ENCODE peak calls at places on chromosomes 1 and 21, in ten cellular contexts. E is COR-L47, O is mesothelial cell of epicardium, Q is midbrain, G is T-helper 17 cell, U is endothelial cell, K is adipocyte, C is A549, P is A172, X is upper lobe of left lung. T is an unnamed sample.

GRCh38 chr1:2093055-2093454 is 42.8 kb downstream of the PRKCZ start:
- DNase-seq in X (peak; percentile 71), E (no peak), K (no peak), P (no peak), G (no peak), C (no peak), U (no peak), O (no peak), Q (no peak), T (no peak)

GRCh38 chr1:224080082-224080774 is 33.7 kb upstream of the FBXO28 start:
- DNase-seq in X (no peak), O (no peak), E (no peak), K (peak; percentile 22), P (peak; percentile 83), U (no peak), C (no peak), G (no peak), Q (peak; percentile 6), T (no peak)

GRCh38 chr1:48644950-48645605 is 131.6 kb downstream of the BEND5 start:
- DNase-seq in X (no peak), K (no peak), G (no peak), C (no peak), Q (no peak), O (no peak), U (no peak), P (no peak), E (peak; percentile 86), T (no peak)

GRCh38 chr1:106937104-106937503 is 119.4 kb upstream of the PRMT6 start:
- DNase-seq in K (peak; percentile 67), E (no peak), X (no peak), G (no peak), U (no peak), Q (no peak), O (no peak), C (no peak), P (no peak), T (no peak)

GRCh38 chr1:155867766-155868165 is 8.4 kb downstream of the SYT11 start:
- DNase-seq in K (no peak), E (no peak), G (no peak), P (no peak), C (no peak), Q (no peak), O (no peak), X (peak; percentile 63), U (no peak), T (no peak)

GRCh38 chr1:214476958-214477870 is 74.2 kb downstream of the PTPN14 start:
- DNase-seq in U (no peak), Q (no peak), K (peak; percentile 56), G (no peak), X (no peak), C (no peak), P (no peak), O (no peak), E (no peak), T (no peak)

GRCh38 chr1:81635816-81636215 is 164.9 kb upstream of the ADGRL2 start:
- DNase-seq in K (no peak), Q (no peak), P (no peak), X (no peak), E (no peak), U (no peak), G (no peak), C (no peak), O (no peak), T (no peak)

GRCh38 chr21:42781981-42782722 is 97.2 kb downstream of the WDR4 start:
- DNase-seq in C (no peak), O (no peak), G (no peak), X (no peak), E (no peak), U (no peak), P (no peak), K (no peak), Q (no peak), T (no peak)

GRCh38 chr1:182113879-182114626 is 52.5 kb upstream of the ZNF648 start:
- DNase-seq in E (no peak), G (no peak), P (no peak), Q (peak; percentile 94), O (no peak), K (no peak), X (no peak), U (no peak), C (no peak), T (no peak)

GRCh38 chr1:90391116-90391515 is 326.0 kb downstream of the BARHL2 start:
- DNase-seq in X (no peak), C (no peak), P (peak; percentile 13), Q (no peak), O (no peak), G (no peak), U (no peak), K (peak; percentile 10), E (no peak), T (no peak)

GRCh38 chr1:77031101-77031662 is 163.9 kb downstream of the ST6GALNAC5 start:
- DNase-seq in Q (no peak), G (no peak), U (no peak), P (peak; percentile 62), X (no peak), K (peak; percentile 55), O (no peak), C (peak; percentile 75), E (peak; percentile 96), T (no peak)

GRCh38 chr1:235002706-235003300 is 125.8 kb downstream of the TOMM20 start:
- DNase-seq in C (no peak), X (no peak), U (no peak), E (no peak), G (no peak), P (no peak), O (no peak), Q (no peak), K (no peak), T (no peak)

GRCh38 chr21:42447182-42447581 is 43.5 kb downstream of the UBASH3A start:
- DNase-seq in O (no peak), C (no peak), U (no peak), X (no peak), Q (no peak), P (no peak), E (no peak), K (no peak), G (no peak), T (no peak)

GRCh38 chr1:201468844-201469644 is at the start of gene PHLDA3:
- DNase-seq in O (peak; percentile 92), X (peak; percentile 97), P (peak; percentile 70), U (peak; percentile 65), Q (peak; percentile 88), K (peak; percentile 98), E (peak; percentile 74), C (peak; percentile 78), G (peak; percentile 21), T (peak; percentile 93)

GRCh38 chr1:159935305-159935704 is 10.0 kb upstream of the TAGLN2 start:
- DNase-seq in C (no peak), O (no peak), K (no peak), X (no peak), G (no peak), P (no peak), U (no peak), E (no peak), Q (no peak), T (no peak)

GRCh38 chr21:37043818-37044217 is 29.1 kb downstream of the PIGP start:
- DNase-seq in U (peak; percentile 11), K (no peak), X (peak; percentile 44), E (no peak), C (no peak), O (no peak), G (no peak), Q (no peak), P (no peak), T (no peak)

GRCh38 chr1:154910851-154911250 is 25.7 kb downstream of the PMVK start:
- DNase-seq in O (no peak), P (no peak), U (no peak), E (no peak), X (no peak), Q (no peak), G (no peak), K (no peak), C (no peak), T (no peak)

GRCh38 chr21:14080764-14081096 is 130.0 kb downstream of the LIPI start:
- DNase-seq in U (no peak), G (no peak), X (no peak), K (no peak), Q (no peak), P (no peak), E (no peak), O (no peak), C (no peak), T (peak; percentile 38)

GRCh38 chr1:39499668-39500067 is 8.2 kb downstream of the BMP8A start:
- DNase-seq in E (no peak), Q (no peak), G (no peak), O (no peak), P (no peak), C (no peak), X (no peak), K (no peak), U (no peak), T (no peak)

GRCh38 chr1:19949016-19949415 is 25.6 kb upstream of the PLA2G2E start:
- DNase-seq in U (no peak), Q (no peak), G (no peak), K (peak; percentile 47), X (no peak), P (peak; percentile 53), C (peak; percentile 41), E (no peak), O (no peak), T (no peak)

GRCh38 chr1:36664564-36665287 is 182.0 kb upstream of the CSF3R start:
- DNase-seq in Q (no peak), G (no peak), O (no peak), P (no peak), E (no peak), X (no peak), U (no peak), K (no peak), C (no peak), T (no peak)

GRCh38 chr1:75765697-75766355 is 20.2 kb upstream of the RABGGTB start:
- DNase-seq in P (peak; percentile 71), Q (no peak), X (no peak), O (no peak), C (peak; percentile 14), K (peak; percentile 84), E (no peak), G (no peak), U (no peak), T (no peak)

GRCh38 chr1:242523282-242523967 is 1.1 kb downstream of the PLD5 start:
- DNase-seq in Q (peak; percentile 25), U (no peak), E (no peak), O (peak; percentile 38), C (no peak), K (no peak), X (no peak), P (no peak), G (no peak), T (peak; percentile 58)

GRCh38 chr1:227043755-227044154 is 103.7 kb downstream of the COQ8A start:
- DNase-seq in O (no peak), U (no peak), Q (no peak), C (peak; percentile 62), X (no peak), E (no peak), P (peak; percentile 68), G (no peak), K (peak; percentile 20), T (no peak)

GRCh38 chr21:18812308-18812707 is 408.7 kb upstream of the TMPRSS15 start:
- DNase-seq in G (no peak), E (no peak), X (no peak), O (no peak), K (no peak), P (no peak), C (no peak), Q (no peak), U (no peak), T (no peak)

GRCh38 chr1:64898107-64898861 is 68.1 kb downstream of the JAK1 start:
- DNase-seq in K (peak; percentile 94), O (no peak), X (no peak), U (no peak), P (peak; percentile 98), Q (no peak), C (peak; percentile 97), E (peak; percentile 19), G (no peak), T (peak; percentile 88)

GRCh38 chr1:54328117-54328636 is 78.0 kb downstream of the SSBP3 start:
- DNase-seq in K (no peak), E (no peak), G (no peak), C (no peak), O (no peak), Q (no peak), U (no peak), X (no peak), P (no peak), T (peak; percentile 59)

GRCh38 chr1:4802024-4802423 is 147.6 kb downstream of the AJAP1 start:
- DNase-seq in X (no peak), P (no peak), C (no peak), U (no peak), G (no peak), Q (no peak), E (no peak), O (no peak), K (no peak), T (no peak)